ENCODE peak calls at places on chromosome 1, in nine cellular contexts. N is mucosa of gallbladder; X is stimulated activated CD8-positive, alpha-beta memory T cell treated with anti-CD3 and anti-CD28 coated beads, Interleukin-4, amount 100 ng/mL, for 1 hour; H is skeletal muscle cell; D is testis; S is NCI-H69; L is naive thymus-derived CD8-positive, alpha-beta T cell; A is myocyte; Q is spleen. R is an unnamed sample.

GRCh38 chr1:51218570-51218969 is 17.5 kb upstream of the RNF11 start:
- DNase-seq in H (no peak), Q (no peak), N (no peak), L (no peak), S (no peak), X (no peak), D (no peak), A (peak; percentile 18), R (no peak)

GRCh38 chr1:14869197-14869596 is 270.7 kb downstream of the KAZN start:
- DNase-seq in X (no peak), Q (no peak), L (no peak), H (no peak), N (no peak), D (no peak), S (peak; percentile 95), A (no peak), R (peak; percentile 33)

GRCh38 chr1:167669209-167670139 is 39.4 kb downstream of the RCSD1 start:
- DNase-seq in X (no peak), L (no peak), D (no peak), N (no peak), H (no peak), Q (no peak), S (no peak), A (peak; percentile 94), R (no peak)

GRCh38 chr1:232136136-232136535 is 493.8 kb downstream of the SIPA1L2 start:
- DNase-seq in X (no peak), Q (no peak), S (no peak), D (no peak), A (no peak), N (no peak), H (no peak), L (no peak), R (no peak)

GRCh38 chr1:234870582-234870981 is 258.1 kb downstream of the TOMM20 start:
- DNase-seq in L (no peak), N (no peak), Q (no peak), A (no peak), D (no peak), S (peak; percentile 51), X (no peak), H (no peak), R (no peak)

GRCh38 chr1:53349968-53350852 is 22.3 kb upstream of the LRP8 start:
- DNase-seq in X (no peak), Q (peak; percentile 41), L (no peak), N (no peak), D (no peak), S (peak; percentile 26), H (no peak), A (no peak), R (no peak)

GRCh38 chr1:243658596-243659105 is 191.4 kb downstream of the AKT3 start:
- DNase-seq in H (no peak), L (no peak), D (no peak), S (no peak), A (no peak), X (no peak), N (no peak), Q (no peak), R (no peak)

GRCh38 chr1:228463009-228463558 is 24.1 kb upstream of the RNF187 start:
- DNase-seq in L (no peak), H (no peak), N (no peak), D (no peak), A (no peak), S (no peak), X (no peak), Q (no peak), R (no peak)

GRCh38 chr1:46489169-46489637 is 433 bp upstream of the DMBX1 start:
- DNase-seq in Q (no peak), S (peak; percentile 27), N (no peak), D (no peak), A (no peak), X (no peak), H (no peak), L (no peak), R (peak; percentile 9)

GRCh38 chr1:84571150-84571535 is 3.1 kb downstream of the CTBS start:
- DNase-seq in D (no peak), Q (no peak), S (no peak), H (no peak), A (no peak), L (no peak), N (no peak), X (no peak), R (no peak)

GRCh38 chr1:32992489-32993214 is 28.0 kb upstream of the RNF19B start:
- DNase-seq in D (peak; percentile 81), X (no peak), L (peak; percentile 37), N (peak; percentile 89), S (peak; percentile 10), A (peak; percentile 99), Q (peak; percentile 92), H (peak; percentile 96), R (no peak)

GRCh38 chr1:23100074-23100748 is 68.4 kb downstream of the LUZP1 start:
- DNase-seq in D (no peak), H (peak; percentile 97), S (peak; percentile 61), N (peak; percentile 34), X (peak; percentile 22), Q (no peak), L (no peak), A (peak; percentile 94), R (peak; percentile 15)

GRCh38 chr1:39335278-39335677 is 130.8 kb downstream of the MACF1 start:
- DNase-seq in D (no peak), L (no peak), X (no peak), Q (no peak), H (no peak), N (no peak), S (no peak), A (no peak), R (no peak)

R was measured in NCI-H146.